ENCODE peak calls at places on chromosomes 6 and 20, in seven cellular contexts. One of them, this sample, is unnamed.

GRCh38 chr6:155436981-155437749 is 18.5 kb downstream of the NOX3 start:
- DNase-seq in neuronal stem cell: no peak
- DNase-seq in H9: no peak
- DNase-seq in mesendoderm: no peak
- DNase-seq in mesenchymal stem cell: peak
- DNase-seq in trophoblast cell: no peak
- DNase-seq in IMR-90: peak
- DNase-seq in this sample: no peak

GRCh38 chr20:56359212-56360132 is 698 bp downstream of the FAM210B start:
- DNase-seq in neuronal stem cell: peak
- DNase-seq in trophoblast cell: peak
- DNase-seq in mesendoderm: peak
- DNase-seq in IMR-90: peak
- DNase-seq in H9: peak
- DNase-seq in mesenchymal stem cell: peak
- DNase-seq in this sample: peak

GRCh38 chr6:71289039-71289801 is 609 bp downstream of the OGFRL1 start:
- DNase-seq in H9: peak
- DNase-seq in neuronal stem cell: peak
- DNase-seq in IMR-90: no peak
- DNase-seq in trophoblast cell: no peak
- DNase-seq in mesendoderm: peak
- DNase-seq in mesenchymal stem cell: peak
- DNase-seq in this sample: no peak

GRCh38 chr6:114564302-114564933 is 221.6 kb upstream of the HS3ST5 start:
- DNase-seq in mesendoderm: peak
- DNase-seq in trophoblast cell: no peak
- DNase-seq in H9: no peak
- DNase-seq in mesenchymal stem cell: no peak
- DNase-seq in IMR-90: no peak
- DNase-seq in neuronal stem cell: no peak
- DNase-seq in this sample: no peak

GRCh38 chr6:135291288-135292116 is 110.4 kb downstream of the MYB start:
- DNase-seq in H9: no peak
- DNase-seq in trophoblast cell: no peak
- DNase-seq in neuronal stem cell: no peak
- DNase-seq in mesenchymal stem cell: peak
- DNase-seq in mesendoderm: peak
- DNase-seq in IMR-90: peak
- DNase-seq in this sample: no peak

GRCh38 chr20:49775229-49775693 is 37.4 kb upstream of the SLC9A8 start:
- DNase-seq in neuronal stem cell: peak
- DNase-seq in trophoblast cell: peak
- DNase-seq in mesenchymal stem cell: peak
- DNase-seq in IMR-90: peak
- DNase-seq in H9: peak
- DNase-seq in mesendoderm: peak
- DNase-seq in this sample: peak

GRCh38 chr6:117167520-117168271 is 97.7 kb upstream of the VGLL2 start:
- DNase-seq in mesendoderm: peak
- DNase-seq in IMR-90: peak
- DNase-seq in trophoblast cell: peak
- DNase-seq in neuronal stem cell: no peak
- DNase-seq in mesenchymal stem cell: peak
- DNase-seq in H9: peak
- DNase-seq in this sample: no peak

GRCh38 chr6:7419065-7419464 is 29.5 kb downstream of the RIOK1 start:
- DNase-seq in neuronal stem cell: no peak
- DNase-seq in trophoblast cell: no peak
- DNase-seq in mesenchymal stem cell: peak
- DNase-seq in mesendoderm: no peak
- DNase-seq in IMR-90: peak
- DNase-seq in H9: no peak
- DNase-seq in this sample: no peak

GRCh38 chr20:54355631-54356280 is 119.6 kb upstream of the DOK5 start:
- DNase-seq in mesendoderm: no peak
- DNase-seq in H9: no peak
- DNase-seq in IMR-90: peak
- DNase-seq in mesenchymal stem cell: no peak
- DNase-seq in neuronal stem cell: no peak
- DNase-seq in trophoblast cell: no peak
- DNase-seq in this sample: no peak

GRCh38 chr6:100493206-100493888 is 28.6 kb upstream of the SIM1 start:
- DNase-seq in neuronal stem cell: no peak
- DNase-seq in IMR-90: no peak
- DNase-seq in H9: peak
- DNase-seq in trophoblast cell: peak
- DNase-seq in mesenchymal stem cell: no peak
- DNase-seq in mesendoderm: peak
- DNase-seq in this sample: no peak

GRCh38 chr6:41963371-41963770 is 21.8 kb upstream of the CCND3 start:
- DNase-seq in mesenchymal stem cell: no peak
- DNase-seq in trophoblast cell: no peak
- DNase-seq in mesendoderm: no peak
- DNase-seq in H9: no peak
- DNase-seq in neuronal stem cell: no peak
- DNase-seq in IMR-90: no peak
- DNase-seq in this sample: no peak

GRCh38 chr6:52511572-52512151 is 65.2 kb downstream of the TRAM2 start:
- DNase-seq in H9: no peak
- DNase-seq in neuronal stem cell: no peak
- DNase-seq in mesendoderm: peak
- DNase-seq in IMR-90: peak
- DNase-seq in trophoblast cell: peak
- DNase-seq in mesenchymal stem cell: peak
- DNase-seq in this sample: no peak

GRCh38 chr20:59718681-59719080 is 114.3 kb downstream of the PHACTR3 start:
- DNase-seq in neuronal stem cell: no peak
- DNase-seq in mesendoderm: no peak
- DNase-seq in trophoblast cell: no peak
- DNase-seq in H9: no peak
- DNase-seq in IMR-90: no peak
- DNase-seq in mesenchymal stem cell: no peak
- DNase-seq in this sample: no peak

GRCh38 chr20:14664101-14664500 is 326.7 kb upstream of the FLRT3 start:
- DNase-seq in mesendoderm: no peak
- DNase-seq in mesenchymal stem cell: no peak
- DNase-seq in IMR-90: no peak
- DNase-seq in H9: no peak
- DNase-seq in neuronal stem cell: no peak
- DNase-seq in trophoblast cell: no peak
- DNase-seq in this sample: no peak

GRCh38 chr20:9441948-9442347 is 72.4 kb upstream of the LAMP5 start:
- DNase-seq in IMR-90: no peak
- DNase-seq in neuronal stem cell: no peak
- DNase-seq in mesendoderm: no peak
- DNase-seq in trophoblast cell: no peak
- DNase-seq in mesenchymal stem cell: no peak
- DNase-seq in H9: no peak
- DNase-seq in this sample: no peak

GRCh38 chr6:27592107-27592480 is 119.2 kb upstream of the ZNF184 start:
- DNase-seq in IMR-90: no peak
- DNase-seq in trophoblast cell: no peak
- DNase-seq in H9: no peak
- DNase-seq in mesenchymal stem cell: no peak
- DNase-seq in mesendoderm: peak
- DNase-seq in neuronal stem cell: no peak
- DNase-seq in this sample: no peak

GRCh38 chr6:145723646-145724045 is 11.7 kb downstream of the EPM2A start:
- DNase-seq in trophoblast cell: peak
- DNase-seq in mesenchymal stem cell: no peak
- DNase-seq in IMR-90: peak
- DNase-seq in H9: no peak
- DNase-seq in neuronal stem cell: no peak
- DNase-seq in mesendoderm: no peak
- DNase-seq in this sample: no peak

GRCh38 chr6:145721144-145721543 is 14.2 kb downstream of the EPM2A start:
- DNase-seq in neuronal stem cell: no peak
- DNase-seq in mesenchymal stem cell: no peak
- DNase-seq in IMR-90: no peak
- DNase-seq in mesendoderm: no peak
- DNase-seq in trophoblast cell: no peak
- DNase-seq in H9: no peak
- DNase-seq in this sample: no peak

GRCh38 chr6:145727817-145728388 is 7.4 kb downstream of the EPM2A start:
- DNase-seq in IMR-90: no peak
- DNase-seq in mesendoderm: no peak
- DNase-seq in trophoblast cell: no peak
- DNase-seq in neuronal stem cell: no peak
- DNase-seq in H9: no peak
- DNase-seq in mesenchymal stem cell: no peak
- DNase-seq in this sample: no peak

GRCh38 chr6:145722190-145722589 is 13.1 kb downstream of the EPM2A start:
- DNase-seq in IMR-90: no peak
- DNase-seq in neuronal stem cell: no peak
- DNase-seq in mesenchymal stem cell: no peak
- DNase-seq in H9: no peak
- DNase-seq in trophoblast cell: no peak
- DNase-seq in mesendoderm: no peak
- DNase-seq in this sample: no peak
- H3K4ac ChIP-seq in IMR-90: no peak
- H3K4ac ChIP-seq in neuronal stem cell: no peak
- H3K4ac ChIP-seq in mesenchymal stem cell: no peak
- H3K4ac ChIP-seq in H9: no peak
- H3K4ac ChIP-seq in trophoblast cell: no peak
- H3K4ac ChIP-seq in mesendoderm: no peak
- H3K4ac ChIP-seq in this sample: no peak

DNA sequence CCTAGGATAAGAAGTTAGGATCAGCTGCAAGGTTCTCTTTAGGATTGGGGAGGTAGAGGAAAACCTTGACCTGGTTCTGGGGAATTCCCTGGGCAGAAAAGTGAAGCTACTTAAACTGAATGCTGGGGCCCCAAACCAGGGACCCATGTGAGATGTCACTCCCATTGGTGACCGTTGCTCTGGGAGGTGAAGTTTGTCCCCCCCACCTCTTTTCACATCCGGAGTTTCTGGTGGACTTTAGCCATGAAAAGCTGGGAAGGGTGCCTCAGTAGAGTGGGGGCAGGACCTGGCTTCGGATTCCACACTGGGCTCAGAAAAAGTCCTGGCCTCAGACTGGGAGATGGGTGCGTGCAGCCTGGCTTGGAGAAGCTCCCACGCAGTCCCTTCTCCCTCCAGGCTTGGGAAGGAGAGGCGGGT is 13.2 kb downstream of the TJAP1 start:
- DNase-seq in mesendoderm: no peak
- DNase-seq in IMR-90: no peak
- DNase-seq in H9: no peak
- DNase-seq in trophoblast cell: no peak
- DNase-seq in mesenchymal stem cell: no peak
- DNase-seq in neuronal stem cell: no peak
- DNase-seq in this sample: no peak
- H3K4ac ChIP-seq in mesendoderm: no peak
- H3K4ac ChIP-seq in IMR-90: no peak
- H3K4ac ChIP-seq in H9: no peak
- H3K4ac ChIP-seq in trophoblast cell: no peak
- H3K4ac ChIP-seq in mesenchymal stem cell: no peak
- H3K4ac ChIP-seq in neuronal stem cell: no peak
- H3K4ac ChIP-seq in this sample: no peak

GRCh38 chr6:142888461-142888860 is 56.5 kb downstream of the HIVEP2 start:
- DNase-seq in trophoblast cell: no peak
- DNase-seq in mesenchymal stem cell: no peak
- DNase-seq in IMR-90: no peak
- DNase-seq in mesendoderm: no peak
- DNase-seq in H9: no peak
- DNase-seq in neuronal stem cell: no peak
- DNase-seq in this sample: no peak

GRCh38 chr6:142893088-142893487 is 51.9 kb downstream of the HIVEP2 start:
- DNase-seq in H9: no peak
- DNase-seq in mesenchymal stem cell: peak
- DNase-seq in IMR-90: peak
- DNase-seq in mesendoderm: no peak
- DNase-seq in neuronal stem cell: no peak
- DNase-seq in trophoblast cell: peak
- DNase-seq in this sample: no peak

GRCh38 chr6:142896732-142897131 is 48.2 kb downstream of the HIVEP2 start:
- DNase-seq in neuronal stem cell: no peak
- DNase-seq in mesenchymal stem cell: no peak
- DNase-seq in IMR-90: no peak
- DNase-seq in trophoblast cell: no peak
- DNase-seq in mesendoderm: no peak
- DNase-seq in H9: no peak
- DNase-seq in this sample: no peak

GRCh38 chr6:142891454-142891853 is 53.5 kb downstream of the HIVEP2 start:
- DNase-seq in trophoblast cell: no peak
- DNase-seq in IMR-90: no peak
- DNase-seq in neuronal stem cell: no peak
- DNase-seq in mesendoderm: no peak
- DNase-seq in H9: no peak
- DNase-seq in mesenchymal stem cell: no peak
- DNase-seq in this sample: no peak

DNA sequence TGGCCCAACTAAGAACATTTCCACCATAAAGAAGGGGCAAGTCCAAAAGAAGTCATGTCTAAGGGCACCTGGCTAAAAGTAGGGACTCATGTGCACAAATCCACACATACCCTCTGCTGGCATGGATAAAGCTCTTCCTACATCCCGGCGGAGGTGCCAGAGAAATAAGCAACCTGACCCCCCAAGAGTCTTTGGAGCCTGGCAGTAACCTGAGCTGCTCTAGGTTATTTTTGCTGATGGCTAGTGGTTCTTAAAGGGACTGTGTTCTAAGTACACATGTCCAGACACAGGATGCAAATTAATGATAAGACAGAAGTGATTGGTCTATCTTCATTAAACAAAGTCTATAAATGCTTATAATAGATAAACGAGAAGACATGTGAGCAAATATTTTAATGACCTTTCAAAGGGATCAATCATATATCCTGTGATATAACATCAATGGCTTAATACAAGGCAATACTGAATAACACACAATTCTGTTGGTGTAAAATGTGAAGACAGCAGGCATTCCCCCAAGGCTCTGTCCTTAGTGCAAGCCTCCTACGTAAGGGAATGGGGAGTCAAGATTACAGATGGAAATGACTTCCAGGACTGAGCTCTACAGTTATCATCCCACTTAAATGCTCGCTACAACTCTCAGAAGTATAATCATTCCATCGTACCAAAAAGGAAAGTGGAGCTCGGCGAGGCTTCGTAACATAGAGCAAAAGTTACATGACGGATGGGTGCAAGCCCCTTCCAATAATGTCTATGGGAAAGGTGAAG is 52.5 kb downstream of the HIVEP2 start:
- DNase-seq in mesendoderm: no peak
- DNase-seq in IMR-90: no peak
- DNase-seq in mesenchymal stem cell: no peak
- DNase-seq in neuronal stem cell: no peak
- DNase-seq in H9: no peak
- DNase-seq in trophoblast cell: no peak
- DNase-seq in this sample: no peak
- H3K4ac ChIP-seq in mesendoderm: no peak
- H3K4ac ChIP-seq in IMR-90: peak
- H3K4ac ChIP-seq in mesenchymal stem cell: no peak
- H3K4ac ChIP-seq in neuronal stem cell: no peak
- H3K4ac ChIP-seq in H9: no peak
- H3K4ac ChIP-seq in trophoblast cell: no peak
- H3K4ac ChIP-seq in this sample: no peak

DNA sequence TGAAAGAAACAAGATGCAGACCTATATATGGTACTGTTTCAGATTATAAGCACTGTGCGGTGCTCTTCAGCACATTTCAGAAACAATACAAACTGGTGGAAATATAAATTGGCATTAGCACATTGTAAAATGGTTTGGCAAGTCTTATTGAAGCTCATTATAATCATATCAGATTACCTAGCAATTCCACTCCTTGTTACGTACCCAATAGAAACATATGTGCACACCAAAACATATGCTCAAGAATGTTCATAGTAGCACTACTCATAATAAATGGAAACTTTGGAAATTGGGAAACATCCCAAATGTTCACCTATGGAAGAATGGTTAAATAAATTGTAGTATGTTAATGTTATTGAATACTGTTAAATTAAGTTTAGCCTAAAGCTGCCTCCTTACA is 54.9 kb upstream of the PLEKHG1 start:
- DNase-seq in H9: no peak
- DNase-seq in mesenchymal stem cell: no peak
- DNase-seq in neuronal stem cell: no peak
- DNase-seq in trophoblast cell: no peak
- DNase-seq in mesendoderm: no peak
- DNase-seq in IMR-90: no peak
- DNase-seq in this sample: no peak
- H3K4ac ChIP-seq in H9: no peak
- H3K4ac ChIP-seq in mesenchymal stem cell: no peak
- H3K4ac ChIP-seq in neuronal stem cell: no peak
- H3K4ac ChIP-seq in trophoblast cell: no peak
- H3K4ac ChIP-seq in mesendoderm: no peak
- H3K4ac ChIP-seq in IMR-90: no peak
- H3K4ac ChIP-seq in this sample: no peak